ENCODE peak calls at places on chromosomes 16 and 17, in five cellular contexts. One of them, this sample, is unnamed.

GRCh38 chr16:82603784-82604411 is 22.9 kb upstream of the CDH13 start:
- DNase-seq in aorta: peak
- DNase-seq in fibroblast of the aortic adventitia: peak
- DNase-seq in fibroblast of lung: peak
- DNase-seq in fibroblast of mammary gland: peak
- DNase-seq in this sample: peak

GRCh38 chr17:39738568-39738901 is 797 bp downstream of the GRB7 start:
- DNase-seq in fibroblast of lung: no peak
- DNase-seq in fibroblast of mammary gland: no peak
- DNase-seq in aorta: no peak
- DNase-seq in fibroblast of the aortic adventitia: no peak
- DNase-seq in this sample: no peak

GRCh38 chr17:78665952-78666920 is 89.0 kb upstream of the DNAH17 start:
- DNase-seq in fibroblast of mammary gland: no peak
- DNase-seq in fibroblast of the aortic adventitia: no peak
- DNase-seq in fibroblast of lung: no peak
- DNase-seq in aorta: peak
- DNase-seq in this sample: no peak

GRCh38 chr16:56643080-56643778 is 4.8 kb downstream of the MT1A start:
- DNase-seq in fibroblast of lung: peak
- DNase-seq in fibroblast of mammary gland: peak
- DNase-seq in fibroblast of the aortic adventitia: peak
- DNase-seq in aorta: peak
- DNase-seq in this sample: no peak

GRCh38 chr17:80789356-80789902 is 202.2 kb upstream of the CHMP6 start:
- DNase-seq in aorta: peak
- DNase-seq in fibroblast of lung: peak
- DNase-seq in fibroblast of the aortic adventitia: peak
- DNase-seq in fibroblast of mammary gland: peak
- DNase-seq in this sample: peak

GRCh38 chr16:15949210-15950166 is at the start of gene ABCC1:
- DNase-seq in fibroblast of mammary gland: no peak
- DNase-seq in fibroblast of the aortic adventitia: no peak
- DNase-seq in fibroblast of lung: peak
- DNase-seq in aorta: peak
- DNase-seq in this sample: no peak

GRCh38 chr16:31664683-31665482 is 137.2 kb downstream of the AHSP start:
- DNase-seq in aorta: no peak
- DNase-seq in fibroblast of mammary gland: no peak
- DNase-seq in fibroblast of lung: peak
- DNase-seq in fibroblast of the aortic adventitia: no peak
- DNase-seq in this sample: no peak

GRCh38 chr16:58492066-58492465 is 7.9 kb upstream of the NDRG4 start:
- DNase-seq in fibroblast of the aortic adventitia: no peak
- DNase-seq in fibroblast of mammary gland: no peak
- DNase-seq in fibroblast of lung: no peak
- DNase-seq in aorta: peak
- DNase-seq in this sample: no peak

GRCh38 chr17:49450735-49451134 is 36.1 kb upstream of the PHB1 start:
- DNase-seq in fibroblast of the aortic adventitia: peak
- DNase-seq in fibroblast of lung: peak
- DNase-seq in fibroblast of mammary gland: no peak
- DNase-seq in aorta: no peak
- DNase-seq in this sample: no peak

GRCh38 chr17:65690626-65691310 is 129.3 kb upstream of the AXIN2 start:
- DNase-seq in aorta: no peak
- DNase-seq in fibroblast of the aortic adventitia: no peak
- DNase-seq in fibroblast of lung: no peak
- DNase-seq in fibroblast of mammary gland: no peak
- DNase-seq in this sample: no peak

GRCh38 chr16:68311316-68311620 is 449 bp downstream of the PRMT7 start:
- DNase-seq in aorta: no peak
- DNase-seq in fibroblast of mammary gland: peak
- DNase-seq in fibroblast of the aortic adventitia: no peak
- DNase-seq in fibroblast of lung: peak
- DNase-seq in this sample: no peak

GRCh38 chr16:30335598-30336474 is 19.3 kb downstream of the CD2BP2 start:
- DNase-seq in fibroblast of mammary gland: peak
- DNase-seq in fibroblast of the aortic adventitia: peak
- DNase-seq in fibroblast of lung: peak
- DNase-seq in aorta: no peak
- DNase-seq in this sample: no peak

GRCh38 chr16:82157836-82158235 is 12.2 kb downstream of the MPHOSPH6 start:
- DNase-seq in fibroblast of the aortic adventitia: no peak
- DNase-seq in fibroblast of mammary gland: no peak
- DNase-seq in fibroblast of lung: no peak
- DNase-seq in aorta: no peak
- DNase-seq in this sample: no peak

GRCh38 chr17:35486920-35487727 is 38.6 kb upstream of the SLFN13 start:
- DNase-seq in fibroblast of lung: peak
- DNase-seq in fibroblast of the aortic adventitia: peak
- DNase-seq in aorta: peak
- DNase-seq in fibroblast of mammary gland: peak
- DNase-seq in this sample: peak

GRCh38 chr17:18257747-18258355 is 687 bp downstream of the FLII start:
- DNase-seq in fibroblast of mammary gland: peak
- DNase-seq in fibroblast of the aortic adventitia: peak
- DNase-seq in fibroblast of lung: peak
- DNase-seq in aorta: peak
- DNase-seq in this sample: no peak

GRCh38 chr16:4517812-4518211 is 20.8 kb downstream of the CDIP1 start:
- DNase-seq in fibroblast of mammary gland: peak
- DNase-seq in aorta: peak
- DNase-seq in fibroblast of the aortic adventitia: peak
- DNase-seq in fibroblast of lung: peak
- DNase-seq in this sample: no peak

GRCh38 chr17:62929320-62929719 is 36.7 kb upstream of the TANC2 start:
- DNase-seq in fibroblast of the aortic adventitia: no peak
- DNase-seq in fibroblast of mammary gland: no peak
- DNase-seq in aorta: no peak
- DNase-seq in fibroblast of lung: no peak
- DNase-seq in this sample: no peak

GRCh38 chr16:85898521-85899442 is at the start of gene IRF8:
- DNase-seq in aorta: peak
- DNase-seq in fibroblast of mammary gland: no peak
- DNase-seq in fibroblast of lung: peak
- DNase-seq in fibroblast of the aortic adventitia: no peak
- DNase-seq in this sample: no peak
- H3K4me3 ChIP-seq in aorta: peak
- H3K4me3 ChIP-seq in fibroblast of mammary gland: no peak
- H3K4me3 ChIP-seq in fibroblast of lung: no peak
- H3K4me3 ChIP-seq in fibroblast of the aortic adventitia: no peak
- H3K4me3 ChIP-seq in this sample: peak

DNA sequence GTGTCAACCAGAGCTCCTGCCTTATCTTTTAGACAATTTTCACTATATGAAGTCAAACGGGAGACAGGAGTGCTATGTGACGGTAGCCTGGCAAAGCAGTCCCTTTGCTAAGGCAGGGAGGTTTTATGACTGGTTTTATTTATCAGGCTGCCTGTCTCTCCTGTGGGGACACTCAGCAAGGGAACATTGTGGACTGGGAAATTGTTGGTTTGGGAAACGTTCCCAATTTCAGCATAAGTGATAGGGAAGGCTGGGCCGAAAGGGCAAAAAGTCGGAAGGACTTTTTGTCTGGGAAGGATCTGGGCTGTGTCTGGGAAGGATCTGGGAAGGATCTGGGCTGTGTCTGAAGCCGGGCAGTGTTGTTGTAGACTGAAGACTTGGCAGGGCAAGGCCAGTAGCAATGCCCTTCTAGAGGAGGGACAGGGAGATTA is 211.2 kb downstream of the PARN start:
- DNase-seq in aorta: no peak
- DNase-seq in fibroblast of the aortic adventitia: peak
- DNase-seq in fibroblast of mammary gland: no peak
- DNase-seq in fibroblast of lung: no peak
- DNase-seq in this sample: no peak
- H3K4me3 ChIP-seq in aorta: no peak
- H3K4me3 ChIP-seq in fibroblast of the aortic adventitia: no peak
- H3K4me3 ChIP-seq in fibroblast of mammary gland: no peak
- H3K4me3 ChIP-seq in fibroblast of lung: no peak
- H3K4me3 ChIP-seq in this sample: no peak

DNA sequence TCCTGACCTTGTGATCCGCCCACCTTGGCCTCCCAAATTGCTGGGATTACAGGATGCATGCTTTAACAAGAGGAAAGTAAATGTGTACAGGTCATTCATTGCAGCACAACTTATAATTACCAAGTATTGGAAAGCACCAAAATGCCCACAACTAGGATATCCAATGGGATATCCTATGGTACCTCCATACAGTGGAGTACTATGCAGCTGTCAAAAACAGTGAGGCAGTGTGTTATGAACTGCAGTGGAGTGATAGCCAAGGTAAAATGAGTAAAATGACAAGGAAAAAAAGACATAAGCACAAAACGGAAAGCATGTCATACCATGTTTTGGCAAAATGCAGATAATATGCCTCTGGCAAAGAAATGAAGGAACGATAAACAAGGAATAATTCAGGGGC is 87.6 kb downstream of the FOXL1 start:
- DNase-seq in aorta: no peak
- DNase-seq in fibroblast of lung: no peak
- DNase-seq in fibroblast of the aortic adventitia: no peak
- DNase-seq in fibroblast of mammary gland: no peak
- DNase-seq in this sample: no peak
- H3K4me3 ChIP-seq in aorta: no peak
- H3K4me3 ChIP-seq in fibroblast of lung: no peak
- H3K4me3 ChIP-seq in fibroblast of the aortic adventitia: no peak
- H3K4me3 ChIP-seq in fibroblast of mammary gland: no peak
- H3K4me3 ChIP-seq in this sample: no peak

GRCh38 chr16:50742521-50743150 is 750 bp downstream of the CYLD start:
- DNase-seq in aorta: peak
- DNase-seq in fibroblast of the aortic adventitia: peak
- DNase-seq in fibroblast of lung: peak
- DNase-seq in fibroblast of mammary gland: peak
- DNase-seq in this sample: no peak

GRCh38 chr16:50741808-50742520 is at the start of gene CYLD:
- DNase-seq in fibroblast of mammary gland: peak
- DNase-seq in aorta: peak
- DNase-seq in fibroblast of the aortic adventitia: peak
- DNase-seq in fibroblast of lung: peak
- DNase-seq in this sample: peak

GRCh38 chr16:50745940-50746339 is 4.1 kb downstream of the CYLD start:
- DNase-seq in fibroblast of the aortic adventitia: no peak
- DNase-seq in aorta: no peak
- DNase-seq in fibroblast of lung: no peak
- DNase-seq in fibroblast of mammary gland: no peak
- DNase-seq in this sample: no peak

GRCh38 chr16:50744911-50745310 is 3.0 kb downstream of the CYLD start:
- DNase-seq in aorta: no peak
- DNase-seq in fibroblast of lung: peak
- DNase-seq in fibroblast of the aortic adventitia: no peak
- DNase-seq in fibroblast of mammary gland: peak
- DNase-seq in this sample: no peak

GRCh38 chr16:50743575-50744225 is 1.8 kb downstream of the CYLD start:
- DNase-seq in aorta: no peak
- DNase-seq in fibroblast of the aortic adventitia: no peak
- DNase-seq in fibroblast of lung: no peak
- DNase-seq in fibroblast of mammary gland: no peak
- DNase-seq in this sample: no peak
- H3K4me3 ChIP-seq in aorta: no peak
- H3K4me3 ChIP-seq in fibroblast of the aortic adventitia: no peak
- H3K4me3 ChIP-seq in fibroblast of lung: peak
- H3K4me3 ChIP-seq in fibroblast of mammary gland: no peak
- H3K4me3 ChIP-seq in this sample: no peak

GRCh38 chr16:27383511-27384243 is 18.3 kb upstream of the IL21R start:
- DNase-seq in aorta: peak
- DNase-seq in fibroblast of lung: no peak
- DNase-seq in fibroblast of mammary gland: no peak
- DNase-seq in fibroblast of the aortic adventitia: no peak
- DNase-seq in this sample: no peak
- H3K4me3 ChIP-seq in aorta: no peak
- H3K4me3 ChIP-seq in fibroblast of lung: no peak
- H3K4me3 ChIP-seq in fibroblast of mammary gland: no peak
- H3K4me3 ChIP-seq in fibroblast of the aortic adventitia: no peak
- H3K4me3 ChIP-seq in this sample: no peak

GRCh38 chr17:41419712-41420111 is 4.7 kb downstream of the KRT37 start:
- DNase-seq in fibroblast of lung: no peak
- DNase-seq in fibroblast of mammary gland: no peak
- DNase-seq in fibroblast of the aortic adventitia: no peak
- DNase-seq in aorta: no peak
- DNase-seq in this sample: no peak

GRCh38 chr17:41415833-41416335 is 8.5 kb downstream of the KRT37 start:
- DNase-seq in aorta: no peak
- DNase-seq in fibroblast of lung: peak
- DNase-seq in fibroblast of mammary gland: no peak
- DNase-seq in fibroblast of the aortic adventitia: peak
- DNase-seq in this sample: no peak

GRCh38 chr17:41416478-41416877 is 7.9 kb downstream of the KRT37 start:
- DNase-seq in fibroblast of mammary gland: no peak
- DNase-seq in fibroblast of the aortic adventitia: no peak
- DNase-seq in aorta: no peak
- DNase-seq in fibroblast of lung: no peak
- DNase-seq in this sample: no peak

GRCh38 chr17:41418116-41418860 is 6.1 kb downstream of the KRT37 start:
- DNase-seq in fibroblast of the aortic adventitia: no peak
- DNase-seq in fibroblast of mammary gland: no peak
- DNase-seq in fibroblast of lung: no peak
- DNase-seq in aorta: no peak
- DNase-seq in this sample: no peak

GRCh38 chr17:41417576-41418015 is 6.8 kb downstream of the KRT37 start:
- DNase-seq in fibroblast of lung: no peak
- DNase-seq in fibroblast of mammary gland: no peak
- DNase-seq in aorta: no peak
- DNase-seq in fibroblast of the aortic adventitia: no peak
- DNase-seq in this sample: no peak
- H3K4me3 ChIP-seq in fibroblast of lung: no peak
- H3K4me3 ChIP-seq in fibroblast of mammary gland: no peak
- H3K4me3 ChIP-seq in aorta: no peak
- H3K4me3 ChIP-seq in fibroblast of the aortic adventitia: no peak
- H3K4me3 ChIP-seq in this sample: no peak

DNA sequence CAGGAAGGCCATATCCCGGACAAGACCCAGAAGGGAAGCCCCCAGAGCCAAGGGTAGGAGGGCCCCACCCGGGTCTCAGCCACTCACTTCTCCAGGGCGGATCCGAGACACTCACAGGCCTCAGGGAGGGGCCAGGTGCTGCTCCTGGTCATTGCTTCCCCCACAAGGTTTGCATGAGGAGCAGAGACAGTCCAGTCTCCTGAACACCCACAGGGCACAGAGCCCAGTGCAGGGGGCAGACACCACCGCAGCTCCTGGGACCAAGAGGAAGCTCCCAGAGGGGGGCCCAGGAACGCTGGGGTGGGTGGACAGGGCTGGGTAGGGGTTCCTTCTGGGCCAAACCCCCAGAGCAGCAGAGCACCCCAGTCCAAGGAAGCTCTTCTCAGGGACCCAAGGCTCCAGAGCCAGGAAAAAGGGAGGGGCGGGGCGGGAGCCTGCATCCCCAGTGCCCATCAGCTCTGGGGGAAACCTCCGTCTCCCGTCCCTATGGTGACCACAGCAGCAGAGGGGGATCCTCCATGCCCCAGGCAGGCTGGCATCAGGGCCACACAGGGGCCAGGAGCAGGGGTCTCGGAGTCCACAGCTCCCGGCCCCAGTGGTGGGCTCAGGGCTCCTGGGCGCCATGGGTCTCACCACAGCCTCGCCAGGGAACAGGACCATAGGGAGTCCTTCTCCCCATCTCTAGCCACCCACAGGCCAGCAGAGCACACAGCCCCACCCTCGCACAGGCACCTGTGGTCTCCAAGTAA is 816 bp upstream of the MRPL28 start:
- DNase-seq in aorta: no peak
- DNase-seq in fibroblast of the aortic adventitia: no peak
- DNase-seq in fibroblast of lung: no peak
- DNase-seq in fibroblast of mammary gland: no peak
- DNase-seq in this sample: no peak
- H3K4me3 ChIP-seq in aorta: no peak
- H3K4me3 ChIP-seq in fibroblast of the aortic adventitia: peak
- H3K4me3 ChIP-seq in fibroblast of lung: no peak
- H3K4me3 ChIP-seq in fibroblast of mammary gland: no peak
- H3K4me3 ChIP-seq in this sample: no peak

GRCh38 chr16:2518823-2519710 is 1.1 kb upstream of the AMDHD2 start:
- DNase-seq in fibroblast of mammary gland: no peak
- DNase-seq in aorta: peak
- DNase-seq in fibroblast of lung: no peak
- DNase-seq in fibroblast of the aortic adventitia: no peak
- DNase-seq in this sample: no peak
- H3K4me3 ChIP-seq in fibroblast of mammary gland: no peak
- H3K4me3 ChIP-seq in aorta: no peak
- H3K4me3 ChIP-seq in fibroblast of lung: no peak
- H3K4me3 ChIP-seq in fibroblast of the aortic adventitia: no peak
- H3K4me3 ChIP-seq in this sample: no peak

This sample was measured in skeletal muscle cell.